ENCODE peak calls at places on chromosomes 3 and 15, in five cellular contexts. L is stimulated activated effector memory CD8-positive, alpha-beta T cell treated with anti-CD3 and anti-CD28 coated beads, Interleukin-12 subunit alpha, Interleukin-12 subunit beta, amount 100 ng/mL, for 72 hours; Z is omental fat pad; X is AG04449; S is globus pallidus. K is an unnamed sample.
A peak's percentile ranks its signal among the peaks of the same experiment; 100 is the strongest.

GRCh38 chr3:115512565-115513410 is 110.5 kb upstream of the GAP43 start:
- DNase-seq in L (no peak), Z (no peak), X (no peak), S (no peak), K (peak; percentile 37)

GRCh38 chr15:51939216-51939615 is 32.4 kb downstream of the LEO1 start:
- DNase-seq in L (no peak), Z (no peak), X (no peak), S (no peak), K (no peak)

GRCh38 chr3:113128386-113129015 is 82.9 kb upstream of the BOC start:
- DNase-seq in L (no peak), Z (no peak), X (no peak), S (no peak), K (no peak)

GRCh38 chr3:15929944-15930571 is 132.3 kb upstream of the ANKRD28 start:
- DNase-seq in L (no peak), Z (no peak), X (no peak), S (no peak), K (no peak)

GRCh38 chr15:86311568-86312280 is 232.1 kb downstream of the AGBL1 start:
- DNase-seq in L (no peak), Z (no peak), X (no peak), S (no peak), K (no peak)

GRCh38 chr3:40169983-40170382 is 139.5 kb upstream of the EIF1B start:
- DNase-seq in L (no peak), Z (no peak), X (no peak), S (no peak), K (no peak)

GRCh38 chr15:60044636-60045273 is 40.6 kb downstream of the FOXB1 start:
- DNase-seq in L (no peak), Z (no peak), X (no peak), S (no peak), K (no peak)

GRCh38 chr3:118734664-118735063 is 300.0 kb downstream of the IGSF11 start:
- DNase-seq in L (no peak), Z (no peak), X (no peak), S (no peak), K (no peak)

GRCh38 chr3:66809579-66809958 is 188.5 kb upstream of the KBTBD8 start:
- DNase-seq in L (no peak), Z (no peak), X (no peak), S (no peak), K (no peak)

K was measured in heart left ventricle.